ENCODE peak calls at places on chromosomes 4 and X, in nine cellular contexts. K is esophagus squamous epithelium, U is adrenal gland, T is body of pancreas, X is ovary, B is transverse colon, C is heart left ventricle, N is breast epithelium, P is suprapubic skin. J is an unnamed sample. For H3K36me3, the result is how much of the 10 kb centered on the place peaks cover.

GRCh38 chr4:132330994-132331393 is 818.1 kb upstream of the PCDH10 start:
- DNase-seq in K (no peak), U (no peak), T (no peak), X (no peak), B (no peak), C (no peak), N (no peak), P (no peak), J (no peak)

GRCh38 chr4:11223261-11223660 is 205.4 kb downstream of the HS3ST1 start:
- DNase-seq in K (no peak), U (no peak), T (no peak), X (no peak), B (no peak), C (no peak), N (no peak), P (no peak), J (no peak)

GRCh38 chr4:23320881-23321612 is 568.8 kb downstream of the PPARGC1A start:
- DNase-seq in K (no peak), U (no peak), T (no peak), X (no peak), B (no peak), C (no peak), N (no peak), P (no peak), J (no peak)

GRCh38 chr4:154741877-154742851 is 1.6 kb upstream of the LRAT start:
- DNase-seq in K (no peak), U (no peak), T (no peak), X (no peak), B (no peak), C (no peak), N (no peak), P (no peak), J (no peak)

GRCh38 chr4:155353923-155354540 is 22.7 kb downstream of the MAP9 start:
- DNase-seq in K (no peak), U (peak), T (peak), X (peak), B (peak), C (peak), N (peak), P (no peak), J (peak)

GRCh38 chr4:183320211-183321068 is at the start of gene CLDN22:
- DNase-seq in K (no peak), U (no peak), T (no peak), X (no peak), B (no peak), C (no peak), N (no peak), P (no peak), J (no peak)

GRCh38 chrX:138128025-138128671 is 562.2 kb downstream of the ZIC3 start:
- DNase-seq in K (no peak), U (no peak), T (peak), X (no peak), B (no peak), C (no peak), N (no peak), P (no peak), J (no peak)

GRCh38 chrX:135476378-135476777 is 44.1 kb upstream of the INTS6L start:
- DNase-seq in K (no peak), U (no peak), T (no peak), X (no peak), B (no peak), C (no peak), N (no peak), P (no peak), J (no peak)

GRCh38 chrX:140933874-140934655 is 68.3 kb upstream of the SPANXB1 start:
- DNase-seq in K (no peak), U (no peak), T (no peak), X (no peak), B (no peak), C (no peak), N (no peak), P (no peak), J (no peak)

GRCh38 chr4:150425161-150425560 is 156.8 kb upstream of the MAB21L2 start:
- DNase-seq in K (no peak), U (no peak), T (no peak), X (no peak), B (no peak), C (no peak), N (no peak), P (no peak), J (no peak)

GRCh38 chr4:12861422-12861821 is 622.7 kb downstream of the RAB28 start:
- DNase-seq in K (no peak), U (no peak), T (no peak), X (no peak), B (no peak), C (no peak), N (no peak), P (no peak), J (no peak)

GRCh38 chrX:107154787-107155620 is 36.4 kb upstream of the RBM41 start:
- DNase-seq in K (no peak), U (no peak), T (no peak), X (no peak), B (no peak), C (no peak), N (no peak), P (no peak), J (no peak)

GRCh38 chrX:71493111-71493613 is 39.7 kb upstream of the OGT start:
- DNase-seq in K (no peak), U (no peak), T (peak), X (peak), B (peak), C (no peak), N (no peak), P (peak), J (peak)

GRCh38 chr4:81472249-81473085 is 760 bp upstream of the RASGEF1B start:
- DNase-seq in K (peak), U (peak), T (peak), X (peak), B (peak), C (no peak), N (no peak), P (no peak), J (peak)

GRCh38 chr4:81471361-81472248 is at the start of gene RASGEF1B:
- DNase-seq in K (peak), U (peak), T (peak), X (peak), B (peak), C (peak), N (peak), P (peak), J (peak)

GRCh38 chr4:81468685-81469084 is 3.0 kb downstream of the RASGEF1B start:
- DNase-seq in K (no peak), U (no peak), T (no peak), X (no peak), B (no peak), C (no peak), N (no peak), P (no peak), J (no peak)

GRCh38 chr4:81469774-81470455 is 1.8 kb downstream of the RASGEF1B start:
- DNase-seq in K (no peak), U (no peak), T (no peak), X (no peak), B (no peak), C (no peak), N (no peak), P (no peak), J (no peak)

DNA sequence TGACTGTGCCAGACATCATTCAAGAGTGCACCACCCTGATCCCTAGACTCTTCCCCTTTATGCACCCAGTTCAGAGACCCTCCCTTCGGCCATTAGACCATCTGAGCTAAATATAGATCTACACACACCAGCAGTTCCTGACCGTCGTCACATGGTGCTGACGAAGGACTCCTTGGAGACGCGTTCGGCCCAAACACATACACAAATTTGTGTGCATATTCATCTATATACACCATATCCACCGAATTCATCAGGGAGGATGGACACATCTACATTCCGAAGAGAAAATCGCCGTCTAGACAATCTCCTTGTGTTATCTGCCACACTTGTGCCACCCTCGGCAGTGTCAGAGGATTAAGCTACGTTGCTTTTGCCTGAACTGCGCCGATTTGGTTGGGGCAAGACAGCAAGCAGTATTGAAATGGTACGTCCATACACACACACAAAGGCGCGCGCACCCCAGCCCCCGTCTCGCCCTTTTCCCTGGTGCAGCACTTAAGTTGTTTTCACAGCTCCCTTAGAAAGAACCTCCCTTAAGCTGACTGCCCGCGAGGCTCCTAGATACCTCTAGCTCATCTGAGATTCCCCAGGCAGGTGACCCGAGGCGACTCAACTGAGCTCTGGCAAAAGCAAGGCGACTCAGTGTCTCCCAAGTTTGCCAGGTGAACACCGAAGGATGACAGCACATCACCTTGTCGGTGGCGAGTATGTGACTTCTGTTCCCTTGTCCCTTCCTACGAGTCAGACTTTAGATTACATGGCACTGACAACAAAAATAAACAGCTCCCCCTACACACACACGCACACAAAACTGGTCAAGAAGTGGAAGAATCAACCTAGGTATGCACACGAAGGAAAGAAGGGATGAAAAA is 1.0 kb downstream of the RASGEF1B start:
- DNase-seq in K (peak), U (peak), T (peak), X (no peak), B (peak), C (peak), N (no peak), P (peak), J (peak)
- TF ChIP-seq POLR2A in K (no peak), U (peak), T (peak), X (peak), B (peak), C (no peak), N (no peak), P (no peak), J (no peak)

GRCh38 chr4:88709989-88710388 is 12.4 kb upstream of the NAP1L5 start:
- DNase-seq in K (no peak), U (no peak), T (no peak), X (no peak), B (no peak), C (no peak), N (no peak), P (no peak), J (no peak)
- H3K36me3 ChIP-seq in K (under half), U (under half), T (under half), X (under half), B (under half), C (half or more), N (under half), P (under half), J (under half)

GRCh38 chrX:65667157-65667502 is 324 bp upstream of the MSN start:
- DNase-seq in K (no peak), U (no peak), T (no peak), X (no peak), B (no peak), C (no peak), N (no peak), P (no peak), J (no peak)

GRCh38 chrX:65671286-65671685 is 3.8 kb downstream of the MSN start:
- DNase-seq in K (no peak), U (no peak), T (no peak), X (no peak), B (no peak), C (no peak), N (no peak), P (no peak), J (no peak)

GRCh38 chrX:65671966-65672365 is 4.5 kb downstream of the MSN start:
- DNase-seq in K (no peak), U (no peak), T (no peak), X (no peak), B (no peak), C (no peak), N (no peak), P (no peak), J (no peak)

GRCh38 chrX:65667503-65668355 is at the start of gene MSN:
- DNase-seq in K (no peak), U (peak), T (peak), X (peak), B (peak), C (peak), N (peak), P (peak), J (peak)

DNA sequence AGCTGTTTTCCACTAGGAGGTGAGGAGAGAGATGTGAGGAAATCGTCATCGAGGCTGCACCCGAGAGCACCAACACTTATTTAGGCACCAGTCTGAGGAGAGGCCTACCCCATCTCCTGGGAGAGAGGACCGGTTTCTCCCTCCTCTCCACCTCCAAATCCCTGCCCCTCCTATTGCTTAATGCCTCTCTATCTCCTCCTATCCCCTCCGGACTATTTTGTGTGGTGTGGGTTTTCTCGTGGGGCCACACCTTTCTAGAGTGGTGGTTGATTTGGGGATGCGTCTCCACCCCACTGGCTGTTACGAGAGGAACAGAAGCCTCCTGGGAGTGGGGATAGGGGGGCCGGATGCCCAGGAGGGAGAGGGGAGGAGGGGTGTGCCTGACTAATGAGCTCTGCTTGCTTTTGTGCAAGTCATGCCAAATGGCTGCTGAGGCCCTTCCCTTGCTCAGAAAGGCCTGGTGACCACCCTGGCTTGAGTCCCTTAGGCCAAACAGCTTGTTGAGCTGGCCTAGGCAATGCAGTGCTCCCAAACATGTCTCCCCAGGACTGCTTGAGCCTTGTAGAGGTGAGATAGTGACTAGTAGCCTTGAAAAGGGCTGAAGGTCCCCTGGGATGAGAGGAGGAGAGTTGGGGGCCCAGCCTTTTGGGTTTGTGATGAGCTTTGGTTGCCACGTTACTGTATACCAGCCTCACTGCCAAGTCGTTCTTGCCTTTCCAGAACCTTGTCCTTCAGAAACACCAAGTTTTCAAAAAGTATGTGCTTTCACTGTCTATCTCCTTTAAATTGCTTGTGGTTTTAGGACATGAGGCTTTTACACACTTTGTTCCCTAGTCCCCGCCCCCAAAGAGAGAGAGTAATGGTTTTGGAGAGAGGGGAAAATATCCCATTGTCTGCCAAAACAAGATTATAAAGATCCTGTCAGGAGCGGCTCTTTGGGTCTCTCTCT is 1.2 kb downstream of the MSN start:
- DNase-seq in K (peak), U (peak), T (peak), X (peak), B (peak), C (peak), N (peak), P (peak), J (peak)
- TF ChIP-seq POLR2A in K (no peak), U (peak), T (no peak), X (peak), B (no peak), C (no peak), N (no peak), P (no peak), J (no peak)

GRCh38 chrX:281166-281999 is at the start of gene PLCXD1:
- DNase-seq in K (no peak), U (no peak), T (peak), X (peak), B (no peak), C (no peak), N (no peak), P (peak), J (peak)

GRCh38 chrX:283115-283845 is 2.1 kb downstream of the PLCXD1 start:
- DNase-seq in K (no peak), U (peak), T (peak), X (peak), B (peak), C (peak), N (peak), P (peak), J (peak)

GRCh38 chrX:287670-288069 is 6.5 kb downstream of the PLCXD1 start:
- DNase-seq in K (no peak), U (no peak), T (peak), X (no peak), B (no peak), C (no peak), N (no peak), P (no peak), J (no peak)

GRCh38 chrX:288561-288991 is 7.4 kb downstream of the PLCXD1 start:
- DNase-seq in K (no peak), U (peak), T (peak), X (no peak), B (no peak), C (peak), N (peak), P (peak), J (peak)

DNA sequence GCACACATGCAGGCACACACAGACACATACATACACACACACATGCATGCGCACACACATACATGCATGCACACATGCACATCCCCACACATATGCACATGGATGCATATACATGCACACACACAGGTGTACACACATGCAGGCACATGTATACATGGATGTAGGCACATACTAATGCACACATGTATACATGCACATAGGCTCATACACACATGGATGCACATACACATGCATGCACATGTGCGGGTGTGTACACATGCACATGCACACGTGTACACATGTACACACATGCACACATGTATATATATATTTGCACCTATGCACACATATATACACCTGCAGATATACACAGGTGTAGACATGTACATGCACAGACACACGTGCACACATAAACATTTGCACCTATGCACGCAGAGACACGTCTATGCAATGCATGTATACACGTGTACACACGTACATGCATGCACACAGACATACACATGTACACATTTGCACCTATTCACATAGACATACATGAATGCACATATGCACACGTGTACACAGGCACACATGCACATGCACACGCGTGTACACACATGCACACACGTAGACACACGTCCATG is 4.0 kb downstream of the PLCXD1 start:
- DNase-seq in K (no peak), U (peak), T (peak), X (no peak), B (no peak), C (no peak), N (no peak), P (no peak), J (no peak)
- H3K36me3 ChIP-seq in K (under half), U (under half), T (under half), X (under half), B (under half), C (under half), N (under half), P (under half), J (under half)